ENCODE peak calls at places on chromosomes 16 and 17, in ten cellular contexts. M is GM12865; C is fibroblast of villous mesenchyme; I is right atrium auricular region; K is AG10803; F is GM13977; Z is NB4; O is neural progenitor cell; V is choroid plexus epithelial cell; Q is CD4-positive, alpha-beta T cell. W is an unnamed sample.

GRCh38 chr17:56681561-56682266 is 88.2 kb downstream of the NOG start:
- DNase-seq in M (peak; percentile 50), C (peak; percentile 85), I (no peak), K (peak; percentile 85), F (no peak), Z (peak; percentile 88), O (no peak), V (peak; percentile 93), Q (no peak), W (no peak)

GRCh38 chr17:12509836-12510235 is 155.9 kb upstream of the MYOCD start:
- DNase-seq in M (no peak), C (no peak), I (no peak), K (peak; percentile 31), F (no peak), Z (no peak), O (no peak), V (no peak), Q (no peak), W (no peak)

GRCh38 chr17:50634123-50634914 is at the start of gene ABCC3:
- DNase-seq in M (peak; percentile 24), C (peak; percentile 70), I (no peak), K (peak; percentile 56), F (no peak), Z (peak; percentile 32), O (peak; percentile 63), V (no peak), Q (no peak), W (peak; percentile 29)

GRCh38 chr16:49332589-49333267 is 40.9 kb upstream of the C16orf78 start:
- DNase-seq in M (no peak), C (no peak), I (peak; percentile 16), K (no peak), F (no peak), Z (no peak), O (peak; percentile 57), V (no peak), Q (no peak), W (no peak)

GRCh38 chr17:8185580-8186445 is 4.2 kb downstream of the BORCS6 start:
- DNase-seq in M (peak; percentile 90), C (peak; percentile 74), I (peak; percentile 97), K (peak; percentile 61), F (peak; percentile 73), Z (peak; percentile 74), O (peak; percentile 88), V (peak; percentile 66), Q (peak; percentile 87), W (peak; percentile 92)

GRCh38 chr16:53129281-53130192 is 74.7 kb downstream of the CHD9 start:
- DNase-seq in M (no peak), C (peak; percentile 78), I (no peak), K (peak; percentile 53), F (peak; percentile 24), Z (peak; percentile 22), O (no peak), V (peak; percentile 74), Q (no peak), W (no peak)

GRCh38 chr17:332558-333322 is 19.9 kb downstream of the RPH3AL start:
- DNase-seq in M (no peak), C (peak; percentile 55), I (peak; percentile 77), K (peak; percentile 67), F (no peak), Z (no peak), O (no peak), V (peak; percentile 59), Q (no peak), W (no peak)

GRCh38 chr17:57006040-57006439 is 28.1 kb downstream of the SCPEP1 start:
- DNase-seq in M (no peak), C (no peak), I (no peak), K (no peak), F (no peak), Z (peak; percentile 81), O (no peak), V (no peak), Q (no peak), W (no peak)

GRCh38 chr17:3956558-3956957 is 7.7 kb downstream of the ATP2A3 start:
- DNase-seq in M (no peak), C (no peak), I (no peak), K (no peak), F (no peak), Z (no peak), O (no peak), V (no peak), Q (no peak), W (no peak)

GRCh38 chr17:66446419-66446818 is 144.0 kb downstream of the PRKCA start:
- DNase-seq in M (no peak), C (no peak), I (no peak), K (no peak), F (no peak), Z (peak; percentile 30), O (no peak), V (peak; percentile 54), Q (no peak), W (no peak)

GRCh38 chr17:67994827-67995567 is 1.3 kb downstream of the C17orf58 start:
- DNase-seq in M (no peak), C (peak; percentile 80), I (no peak), K (peak; percentile 87), F (peak; percentile 35), Z (peak; percentile 54), O (no peak), V (peak; percentile 85), Q (no peak), W (no peak)

GRCh38 chr17:34386925-34387550 is 24.0 kb upstream of the CCL1 start:
- DNase-seq in M (no peak), C (no peak), I (no peak), K (no peak), F (no peak), Z (peak; percentile 82), O (no peak), V (no peak), Q (no peak), W (no peak)

GRCh38 chr16:12902511-12903324 is 1.3 kb downstream of the SHISA9 start:
- DNase-seq in M (no peak), C (no peak), I (no peak), K (no peak), F (no peak), Z (no peak), O (peak; percentile 78), V (no peak), Q (no peak), W (peak; percentile 59)

GRCh38 chr17:28948342-28948741 is 3.0 kb downstream of the PHF12 start:
- DNase-seq in M (no peak), C (peak; percentile 9), I (no peak), K (no peak), F (no peak), Z (no peak), O (no peak), V (no peak), Q (no peak), W (no peak)

GRCh38 chr16:30741461-30741914 is 6.7 kb upstream of the PHKG2 start:
- DNase-seq in M (no peak), C (peak; percentile 62), I (no peak), K (peak; percentile 83), F (no peak), Z (no peak), O (no peak), V (peak; percentile 92), Q (no peak), W (no peak)

GRCh38 chr17:27453466-27453865 is 2.8 kb upstream of the KSR1 start:
- DNase-seq in M (no peak), C (peak; percentile 34), I (no peak), K (peak; percentile 26), F (no peak), Z (no peak), O (no peak), V (no peak), Q (no peak), W (no peak)

GRCh38 chr16:5058476-5058875 is 7.3 kb downstream of the C16orf89 start:
- DNase-seq in M (no peak), C (no peak), I (no peak), K (no peak), F (no peak), Z (no peak), O (peak; percentile 87), V (peak; percentile 47), Q (no peak), W (peak; percentile 49)
- TF ChIP-seq CTCF in M (no peak), C (peak; percentile 36), I (no peak), K (peak; percentile 24), F (no peak), Z (peak; percentile 1), O (peak; percentile 61), V (peak; percentile 55), Q (no peak), W (peak; percentile 36)

DNA sequence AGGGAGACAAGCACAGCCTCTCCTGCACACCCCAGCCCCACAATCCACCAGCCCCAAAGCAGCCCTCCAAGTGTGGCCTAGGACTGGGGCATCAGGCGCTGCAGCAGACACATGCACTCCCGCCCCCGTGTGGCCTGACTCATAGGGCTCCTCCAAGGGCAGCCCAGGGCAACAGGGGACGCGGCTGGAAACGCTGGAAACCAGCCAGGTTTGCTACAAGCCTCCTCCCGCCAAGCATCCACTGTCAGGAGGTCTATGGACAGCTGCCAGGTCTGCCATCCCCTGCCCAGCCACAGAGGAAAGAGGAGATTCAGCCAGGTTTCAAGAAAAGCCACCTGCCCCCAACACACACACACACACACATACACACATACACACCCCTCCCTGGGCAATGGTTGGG is 25.8 kb downstream of the SRCIN1 start:
- DNase-seq in M (no peak), C (peak; percentile 10), I (no peak), K (no peak), F (no peak), Z (peak; percentile 62), O (peak; percentile 67), V (peak; percentile 32), Q (no peak), W (peak; percentile 66)
- TF ChIP-seq CTCF in M (peak; percentile 21), C (no peak), I (no peak), K (peak; percentile 17), F (peak; percentile 30), Z (peak; percentile 33), O (peak; percentile 50), V (peak; percentile 33), Q (no peak), W (no peak)

GRCh38 chr17:47830991-47831933 is at the start of the genes LRRC46 and MRPL10:
- DNase-seq in M (peak; percentile 94), C (peak; percentile 94), I (peak; percentile 93), K (peak; percentile 89), F (peak; percentile 97), Z (peak; percentile 91), O (peak; percentile 97), V (peak; percentile 95), Q (peak; percentile 87), W (peak; percentile 95)
- TF ChIP-seq CTCF in M (no peak), C (peak; percentile 44), I (no peak), K (peak; percentile 57), F (peak; percentile 30), Z (peak; percentile 39), O (peak; percentile 44), V (peak; percentile 61), Q (no peak), W (no peak)

DNA sequence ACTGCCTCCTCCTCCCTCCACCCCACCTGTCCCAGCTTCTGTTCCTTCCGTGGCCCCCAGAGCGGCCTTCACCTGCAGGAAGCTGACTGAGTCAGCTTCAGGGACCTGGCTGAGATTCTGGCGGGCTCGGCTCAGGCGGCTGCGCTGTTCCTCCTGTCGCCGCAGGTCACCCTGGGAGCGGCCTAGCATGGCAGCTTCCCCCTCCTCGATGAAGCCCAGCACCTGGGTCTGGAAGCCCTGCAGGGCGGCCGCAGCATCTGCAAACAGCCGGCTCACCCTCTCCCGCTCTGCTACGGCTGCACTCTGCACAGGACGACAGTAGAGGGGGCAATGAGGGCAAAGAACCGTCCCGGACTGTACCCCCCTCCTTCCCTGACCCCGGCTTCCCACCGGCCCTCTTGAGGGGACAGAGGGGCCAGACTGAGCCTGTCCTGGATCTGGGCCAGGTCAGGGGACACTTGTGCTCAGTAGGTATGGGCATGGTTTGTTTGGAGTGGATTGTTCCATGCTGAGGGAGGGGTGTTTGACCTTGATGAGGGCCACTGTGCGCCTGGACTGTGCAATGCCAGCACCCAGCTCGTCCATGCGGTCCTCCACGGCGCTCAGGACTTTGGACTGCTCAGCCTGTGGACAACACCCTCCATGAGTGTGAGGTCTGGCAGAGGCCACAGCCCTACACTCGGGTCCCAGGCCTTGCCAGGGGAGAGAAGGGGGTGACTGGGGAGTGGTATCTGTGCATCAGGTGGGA is 2.0 kb downstream of the TRIM47 start:
- DNase-seq in M (peak; percentile 69), C (no peak), I (no peak), K (no peak), F (peak; percentile 73), Z (no peak), O (peak; percentile 71), V (no peak), Q (peak; percentile 83), W (peak; percentile 48)
- TF ChIP-seq CTCF in M (peak; percentile 7), C (peak; percentile 12), I (no peak), K (peak; percentile 15), F (peak; percentile 38), Z (no peak), O (peak; percentile 43), V (peak; percentile 24), Q (peak; percentile 47), W (peak; percentile 23)

W was measured in glutamatergic neuron.